ENCODE peak calls at places on chromosomes 3 and 15, in eight cellular contexts. X, U, K, R, F, G, S and T are unnamed samples.

GRCh38 chr15:25680659-25680970 is 182.5 kb downstream of the ATP10A start:
- DNase-seq in X (no peak), U (no peak), K (no peak), R (no peak), F (no peak), G (no peak), S (no peak), T (no peak)

GRCh38 chr15:65085990-65086679 is 9.6 kb downstream of the KBTBD13 start:
- DNase-seq in X (peak), U (no peak), K (no peak), R (peak), F (peak), G (no peak), S (no peak), T (no peak)

GRCh38 chr15:51726302-51727073 is 11.0 kb downstream of the LYSMD2 start:
- DNase-seq in X (peak), U (peak), K (no peak), R (no peak), F (peak), G (peak), S (peak), T (peak)

GRCh38 chr3:30472090-30472489 is 134.3 kb upstream of the TGFBR2 start:
- DNase-seq in X (no peak), U (no peak), K (no peak), R (no peak), F (no peak), G (no peak), S (no peak), T (no peak)

GRCh38 chr3:137121704-137122314 is 164.0 kb downstream of the IL20RB start:
- DNase-seq in X (peak), U (peak), K (no peak), R (peak), F (peak), G (peak), S (no peak), T (no peak)

GRCh38 chr15:62125763-62126162 is 39.3 kb downstream of the C2CD4B start:
- DNase-seq in X (peak), U (no peak), K (no peak), R (no peak), F (no peak), G (no peak), S (no peak), T (no peak)

GRCh38 chr3:32132121-32132520 is 25.7 kb downstream of the GPD1L start:
- DNase-seq in X (no peak), U (no peak), K (no peak), R (no peak), F (no peak), G (no peak), S (no peak), T (no peak)

GRCh38 chr3:100893108-100893507 is 100.1 kb downstream of the ABI3BP start:
- DNase-seq in X (no peak), U (no peak), K (no peak), R (peak), F (no peak), G (no peak), S (no peak), T (no peak)

GRCh38 chr15:50943623-50944022 is 35.1 kb downstream of the AP4E1 start:
- DNase-seq in X (no peak), U (no peak), K (no peak), R (no peak), F (no peak), G (no peak), S (no peak), T (no peak)

GRCh38 chr3:102178817-102179216 is 256.0 kb upstream of the ZPLD1 start:
- DNase-seq in X (no peak), U (no peak), K (no peak), R (no peak), F (no peak), G (no peak), S (no peak), T (no peak)

GRCh38 chr3:61608711-61609110 is 47.3 kb downstream of the PTPRG start:
- DNase-seq in X (no peak), U (no peak), K (no peak), R (no peak), F (no peak), G (no peak), S (no peak), T (no peak)

GRCh38 chr3:124606180-124606579 is 124.1 kb upstream of the UMPS start:
- DNase-seq in X (no peak), U (no peak), K (no peak), R (no peak), F (no peak), G (no peak), S (no peak), T (peak)

GRCh38 chr3:47578691-47579632 is at the start of gene CSPG5:
- DNase-seq in X (no peak), U (no peak), K (no peak), R (no peak), F (peak), G (peak), S (peak), T (no peak)

GRCh38 chr3:46639221-46639620 is 26.9 kb downstream of the FAM240A start:
- DNase-seq in X (no peak), U (no peak), K (no peak), R (no peak), F (no peak), G (no peak), S (no peak), T (no peak)

GRCh38 chr3:47890037-47890831 is 87.3 kb downstream of the DHX30 start:
- DNase-seq in X (no peak), U (no peak), K (no peak), R (no peak), F (no peak), G (no peak), S (no peak), T (no peak)

GRCh38 chr3:175111036-175111435 is 251.9 kb downstream of the NAALADL2 start:
- DNase-seq in X (no peak), U (peak), K (no peak), R (no peak), F (no peak), G (no peak), S (no peak), T (peak)

GRCh38 chr15:60519218-60519617 is 40.3 kb upstream of the ICE2 start:
- DNase-seq in X (no peak), U (peak), K (no peak), R (no peak), F (no peak), G (no peak), S (no peak), T (no peak)

GRCh38 chr3:42961633-42962032 is 17.5 kb upstream of the GASK1A start:
- DNase-seq in X (peak), U (peak), K (no peak), R (peak), F (no peak), G (peak), S (no peak), T (peak)

GRCh38 chr3:116186128-116186527 is 259.2 kb downstream of the LSAMP start:
- DNase-seq in X (no peak), U (no peak), K (no peak), R (no peak), F (no peak), G (no peak), S (no peak), T (no peak)

GRCh38 chr3:111763968-111764367 is 95.1 kb upstream of the PHLDB2 start:
- DNase-seq in X (no peak), U (peak), K (no peak), R (no peak), F (no peak), G (no peak), S (no peak), T (peak)

GRCh38 chr15:69723404-69724097 is 270.9 kb downstream of the RPLP1 start:
- DNase-seq in X (no peak), U (no peak), K (no peak), R (no peak), F (no peak), G (no peak), S (no peak), T (no peak)

GRCh38 chr15:70116317-70116716 is 18.6 kb upstream of the TLE3 start:
- DNase-seq in X (no peak), U (no peak), K (no peak), R (no peak), F (no peak), G (no peak), S (no peak), T (no peak)

GRCh38 chr15:83210619-83211018 is 3.0 kb upstream of the HDGFL3 start:
- DNase-seq in X (no peak), U (peak), K (no peak), R (no peak), F (no peak), G (peak), S (no peak), T (no peak)

GRCh38 chr3:24773798-24774197 is 279.1 kb upstream of the THRB start:
- DNase-seq in X (peak), U (peak), K (no peak), R (peak), F (peak), G (peak), S (no peak), T (peak)

GRCh38 chr15:33104276-33104675 is 90.2 kb downstream of the FMN1 start:
- DNase-seq in X (peak), U (peak), K (no peak), R (no peak), F (no peak), G (no peak), S (peak), T (peak)